ENCODE peak calls at places on chromosomes 2 and 18, in six cellular contexts. E is GM20000, D is heart right ventricle, X is hepatocyte, T is AG10803, B is ovary. V is an unnamed sample.

GRCh38 chr2:69563021-69563420 is 80.5 kb downstream of the AAK1 start:
- DNase-seq in D (no peak), X (no peak), B (no peak), T (no peak), E (no peak), V (no peak)

GRCh38 chr2:239357954-239358754 is 42.7 kb downstream of the HDAC4 start:
- DNase-seq in B (no peak), T (peak), X (no peak), E (no peak), D (no peak), V (no peak)

GRCh38 chr2:38218583-38218982 is 142.6 kb upstream of the CYP1B1 start:
- DNase-seq in E (no peak), T (peak), X (peak), B (no peak), D (no peak), V (no peak)

GRCh38 chr2:229612395-229612971 is 101.9 kb downstream of the DNER start:
- DNase-seq in T (no peak), E (no peak), B (no peak), D (no peak), X (no peak), V (no peak)

GRCh38 chr2:219870023-219870422 is 242.6 kb downstream of the SLC4A3 start:
- DNase-seq in T (no peak), D (no peak), E (no peak), X (no peak), B (no peak), V (no peak)

GRCh38 chr2:64230540-64230939 is 86.3 kb upstream of the PELI1 start:
- DNase-seq in B (no peak), X (no peak), E (no peak), T (no peak), D (no peak), V (no peak)

GRCh38 chr2:178328037-178328436 is 122.9 kb downstream of the PRKRA start:
- DNase-seq in X (no peak), B (no peak), T (peak), D (no peak), E (no peak), V (no peak)

GRCh38 chr2:28374331-28374730 is 18.3 kb upstream of the FOSL2 start:
- DNase-seq in E (no peak), B (no peak), D (no peak), X (no peak), T (no peak), V (no peak)

GRCh38 chr2:8376603-8377423 is 305.0 kb upstream of the ID2 start:
- DNase-seq in X (no peak), E (no peak), D (no peak), T (peak), B (no peak), V (no peak)

GRCh38 chr2:26786207-26787023 is 559 bp downstream of the CENPA start:
- DNase-seq in T (no peak), B (no peak), E (peak), X (no peak), D (no peak), V (peak)
- TF ChIP-seq CTCF in T (no peak), B (no peak), E (no peak), X (no peak), D (no peak), V (no peak)

DNA sequence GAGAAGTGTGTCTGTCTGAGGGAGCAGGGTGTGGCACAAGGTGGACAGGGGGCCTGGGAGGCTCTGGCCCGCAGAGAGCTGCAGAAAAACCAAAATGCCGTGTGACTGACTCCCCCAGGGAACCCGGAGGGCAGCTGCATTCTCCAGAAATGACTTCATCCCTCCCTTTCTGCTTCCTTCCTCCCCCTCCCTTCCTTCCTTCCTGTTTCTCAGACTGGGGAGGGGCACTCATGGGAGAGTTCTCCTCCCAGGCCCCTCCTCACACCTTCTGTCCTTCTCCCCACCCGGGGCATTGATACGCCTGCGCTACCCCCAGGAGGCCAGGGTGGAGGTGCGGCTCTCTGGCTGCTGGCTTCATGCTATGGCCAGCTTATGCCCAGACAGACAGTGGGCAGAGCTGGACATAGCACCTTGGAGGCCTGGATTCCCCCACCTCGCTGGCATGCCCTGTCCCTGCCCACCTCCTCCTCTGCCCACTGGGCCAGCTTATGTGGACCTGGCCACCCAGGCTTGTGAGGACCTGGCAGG is 8.2 kb upstream of the GPR17 start:
- DNase-seq in E (no peak), X (peak), D (peak), B (no peak), T (peak), V (no peak)
- TF ChIP-seq CTCF in E (no peak), X (no peak), D (no peak), B (no peak), T (no peak), V (peak)

GRCh38 chr2:31138037-31138962 is at the start of gene GALNT14:
- DNase-seq in E (peak), X (peak), T (peak), D (peak), B (peak), V (peak)
- TF ChIP-seq CTCF in E (no peak), X (peak), T (peak), D (peak), B (no peak), V (peak)

GRCh38 chr2:132776271-132776670 is 106.3 kb upstream of the LYPD1 start:
- DNase-seq in E (no peak), D (no peak), B (no peak), X (no peak), T (no peak), V (no peak)

GRCh38 chr2:132772344-132772743 is 102.3 kb upstream of the LYPD1 start:
- DNase-seq in E (no peak), B (no peak), X (no peak), T (no peak), D (no peak), V (no peak)

GRCh38 chr2:132774189-132774588 is 104.2 kb upstream of the LYPD1 start:
- DNase-seq in B (no peak), T (no peak), X (no peak), E (no peak), D (no peak), V (no peak)

GRCh38 chr2:132779206-132779605 is 109.2 kb upstream of the LYPD1 start:
- DNase-seq in D (no peak), B (no peak), T (no peak), X (no peak), E (no peak), V (no peak)

GRCh38 chr2:132773331-132773730 is 103.3 kb upstream of the LYPD1 start:
- DNase-seq in T (no peak), B (no peak), E (no peak), D (no peak), X (no peak), V (no peak)
- TF ChIP-seq CTCF in T (no peak), B (no peak), E (no peak), D (no peak), X (no peak), V (no peak)

GRCh38 chr2:135874966-135875365 is 1.3 kb downstream of the MCM6 start:
- DNase-seq in D (no peak), T (no peak), E (no peak), B (no peak), X (no peak), V (no peak)

GRCh38 chr2:135870571-135870970 is 5.7 kb downstream of the MCM6 start:
- DNase-seq in D (no peak), X (no peak), E (no peak), B (no peak), T (no peak), V (peak)

GRCh38 chr2:135875491-135876065 is 665 bp downstream of the MCM6 start:
- DNase-seq in X (peak), T (peak), E (peak), B (no peak), D (peak), V (peak)

GRCh38 chr2:135876066-135876711 is at the start of gene MCM6:
- DNase-seq in E (peak), X (peak), D (peak), B (peak), T (peak), V (peak)
- TF ChIP-seq CTCF in E (no peak), X (no peak), D (peak), B (no peak), T (no peak), V (no peak)

DNA sequence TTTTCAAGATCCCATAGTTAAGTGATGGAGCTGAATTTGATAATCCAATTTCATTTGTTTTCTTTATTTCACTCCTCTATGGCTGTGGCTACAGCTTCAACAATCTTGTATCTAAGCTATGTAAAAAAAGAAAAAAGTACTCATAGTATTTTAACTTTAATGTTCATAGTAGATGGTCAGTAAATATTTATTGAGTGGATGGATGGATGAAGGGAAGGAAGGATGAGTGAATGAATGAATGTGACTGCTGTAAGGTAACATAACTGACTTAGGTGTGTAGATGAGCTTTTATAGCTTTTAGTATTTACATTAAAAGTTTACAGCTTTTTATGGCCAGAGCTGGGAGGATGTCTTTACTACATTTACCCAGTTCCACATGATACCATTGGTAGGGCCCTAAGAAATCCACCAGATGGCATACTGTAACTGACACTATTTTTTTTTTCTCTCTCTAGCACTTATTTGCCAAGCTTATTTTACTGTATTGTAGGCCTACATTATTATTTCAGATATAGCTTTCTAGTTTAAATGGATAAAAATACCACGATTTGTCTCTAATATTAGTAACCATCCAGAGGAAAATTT is 13.4 kb upstream of the HRH4 start:
- DNase-seq in T (no peak), D (no peak), X (peak), E (no peak), B (no peak), V (no peak)
- TF ChIP-seq CTCF in T (no peak), D (peak), X (peak), E (no peak), B (no peak), V (no peak)

GRCh38 chr18:8049147-8049546 is 482.0 kb downstream of the PTPRM start:
- DNase-seq in X (no peak), E (no peak), B (no peak), T (no peak), D (no peak), V (no peak)

GRCh38 chr18:8051388-8051787 is 484.3 kb downstream of the PTPRM start:
- DNase-seq in B (no peak), X (no peak), T (no peak), E (no peak), D (no peak), V (no peak)

GRCh38 chr18:8056723-8057122 is 489.6 kb downstream of the PTPRM start:
- DNase-seq in D (no peak), T (no peak), E (no peak), B (no peak), X (no peak), V (no peak)

GRCh38 chr18:8050616-8051314 is 483.6 kb downstream of the PTPRM start:
- DNase-seq in D (no peak), B (no peak), E (no peak), T (no peak), X (no peak), V (no peak)

DNA sequence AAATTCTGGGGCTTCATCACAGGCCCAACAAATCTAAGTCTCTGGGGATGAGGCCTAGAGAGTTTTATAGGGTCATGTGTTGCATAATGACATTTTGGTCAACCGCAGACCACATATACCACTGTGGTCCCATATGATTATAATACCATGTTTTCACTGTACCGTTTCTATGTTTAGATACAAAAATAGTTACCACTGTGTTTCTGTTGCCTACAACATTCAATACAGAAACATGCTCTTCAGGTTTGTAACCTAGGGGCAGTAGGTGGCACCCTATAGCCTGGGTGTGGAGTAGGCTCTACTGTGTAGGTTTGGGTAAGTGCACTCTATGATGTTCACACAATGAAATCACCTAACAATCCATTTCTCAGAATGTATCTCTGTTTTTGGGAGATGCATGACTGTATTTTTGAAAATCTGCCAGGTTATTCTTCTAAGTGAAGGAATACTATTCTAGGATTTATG is 485.2 kb downstream of the PTPRM start:
- DNase-seq in B (no peak), D (no peak), T (no peak), X (no peak), E (no peak), V (no peak)
- TF ChIP-seq CTCF in B (no peak), D (no peak), T (no peak), X (no peak), E (no peak), V (peak)

GRCh38 chr18:27750014-27750413 is 426.9 kb downstream of the CDH2 start:
- DNase-seq in B (no peak), D (peak), E (peak), X (peak), T (peak), V (peak)
- TF ChIP-seq CTCF in B (no peak), D (peak), E (peak), X (peak), T (peak), V (peak)